ENCODE peak calls at places on chromosomes 11 and 22, in five cellular contexts. One of them, this sample, is unnamed.

GRCh38 chr11:60797846-60798630 is 12.9 kb downstream of the MS4A10 start:
- DNase-seq in GM23248: no peak
- DNase-seq in SK-N-SH: no peak
- DNase-seq in mammary epithelial cell: no peak
- DNase-seq in DND-41: no peak
- DNase-seq in this sample: no peak

GRCh38 chr11:19239039-19239438 is 1.7 kb downstream of the E2F8 start:
- DNase-seq in GM23248: no peak
- DNase-seq in mammary epithelial cell: no peak
- DNase-seq in SK-N-SH: no peak
- DNase-seq in DND-41: no peak
- DNase-seq in this sample: no peak

GRCh38 chr11:108125126-108125525 is 3.8 kb downstream of the ACAT1 start:
- DNase-seq in mammary epithelial cell: no peak
- DNase-seq in SK-N-SH: peak
- DNase-seq in DND-41: no peak
- DNase-seq in GM23248: no peak
- DNase-seq in this sample: no peak

GRCh38 chr11:61187505-61188130 is 15.7 kb upstream of the PGA3 start:
- DNase-seq in GM23248: peak
- DNase-seq in DND-41: peak
- DNase-seq in SK-N-SH: peak
- DNase-seq in mammary epithelial cell: peak
- DNase-seq in this sample: peak

GRCh38 chr11:118343248-118343647 is 743 bp upstream of the CD3D start:
- DNase-seq in GM23248: no peak
- DNase-seq in mammary epithelial cell: no peak
- DNase-seq in DND-41: peak
- DNase-seq in SK-N-SH: no peak
- DNase-seq in this sample: no peak

GRCh38 chr11:119206512-119207299 is 567 bp downstream of the CBL start:
- DNase-seq in SK-N-SH: peak
- DNase-seq in mammary epithelial cell: no peak
- DNase-seq in DND-41: peak
- DNase-seq in GM23248: peak
- DNase-seq in this sample: no peak

GRCh38 chr11:67031791-67032561 is 9.0 kb downstream of the SYT12 start:
- DNase-seq in SK-N-SH: no peak
- DNase-seq in GM23248: peak
- DNase-seq in mammary epithelial cell: peak
- DNase-seq in DND-41: no peak
- DNase-seq in this sample: no peak

GRCh38 chr11:43243901-43244300 is 67.9 kb upstream of the API5 start:
- DNase-seq in GM23248: no peak
- DNase-seq in SK-N-SH: no peak
- DNase-seq in DND-41: no peak
- DNase-seq in mammary epithelial cell: no peak
- DNase-seq in this sample: no peak

GRCh38 chr11:94910779-94911178 is 62.6 kb downstream of the CWC15 start:
- DNase-seq in SK-N-SH: no peak
- DNase-seq in DND-41: no peak
- DNase-seq in GM23248: peak
- DNase-seq in mammary epithelial cell: no peak
- DNase-seq in this sample: no peak

GRCh38 chr11:16363709-16364108 is 7.4 kb upstream of the SOX6 start:
- DNase-seq in mammary epithelial cell: no peak
- DNase-seq in GM23248: no peak
- DNase-seq in DND-41: no peak
- DNase-seq in SK-N-SH: no peak
- DNase-seq in this sample: no peak

GRCh38 chr11:13949876-13950275 is 12.6 kb upstream of the SPON1 start:
- DNase-seq in SK-N-SH: peak
- DNase-seq in DND-41: no peak
- DNase-seq in GM23248: no peak
- DNase-seq in mammary epithelial cell: no peak
- DNase-seq in this sample: no peak

GRCh38 chr22:19478466-19479357 is at the start of gene UFD1:
- DNase-seq in GM23248: peak
- DNase-seq in mammary epithelial cell: peak
- DNase-seq in DND-41: peak
- DNase-seq in SK-N-SH: peak
- DNase-seq in this sample: peak

GRCh38 chr22:50731811-50732624 is 6.0 kb upstream of the ACR start:
- DNase-seq in GM23248: peak
- DNase-seq in DND-41: peak
- DNase-seq in mammary epithelial cell: peak
- DNase-seq in SK-N-SH: peak
- DNase-seq in this sample: peak

GRCh38 chr22:37435970-37436603 is 8.8 kb upstream of the ELFN2 start:
- DNase-seq in SK-N-SH: no peak
- DNase-seq in mammary epithelial cell: no peak
- DNase-seq in DND-41: no peak
- DNase-seq in GM23248: no peak
- DNase-seq in this sample: no peak
- H3K9ac ChIP-seq in SK-N-SH: no peak
- H3K9ac ChIP-seq in mammary epithelial cell: no peak
- H3K9ac ChIP-seq in DND-41: no peak
- H3K9ac ChIP-seq in GM23248: no peak
- H3K9ac ChIP-seq in this sample: no peak

GRCh38 chr11:75706260-75706729 is 11.3 kb upstream of the MOGAT2 start:
- DNase-seq in mammary epithelial cell: peak
- DNase-seq in DND-41: peak
- DNase-seq in GM23248: peak
- DNase-seq in SK-N-SH: peak
- DNase-seq in this sample: peak
- H3K4me3 ChIP-seq in mammary epithelial cell: no peak
- H3K4me3 ChIP-seq in DND-41: no peak
- H3K4me3 ChIP-seq in GM23248: no peak
- H3K4me3 ChIP-seq in SK-N-SH: no peak
- H3K4me3 ChIP-seq in this sample: no peak

GRCh38 chr11:9665749-9666148 is 1.9 kb downstream of the SWAP70 start:
- DNase-seq in GM23248: no peak
- DNase-seq in SK-N-SH: no peak
- DNase-seq in DND-41: no peak
- DNase-seq in mammary epithelial cell: no peak
- DNase-seq in this sample: no peak

GRCh38 chr11:9664276-9665171 is 647 bp downstream of the SWAP70 start:
- DNase-seq in SK-N-SH: no peak
- DNase-seq in mammary epithelial cell: peak
- DNase-seq in DND-41: no peak
- DNase-seq in GM23248: peak
- DNase-seq in this sample: no peak

GRCh38 chr11:9663699-9664275 is at the start of gene SWAP70:
- DNase-seq in DND-41: no peak
- DNase-seq in mammary epithelial cell: peak
- DNase-seq in SK-N-SH: peak
- DNase-seq in GM23248: peak
- DNase-seq in this sample: peak

GRCh38 chr11:9660886-9661285 is 3.0 kb upstream of the SWAP70 start:
- DNase-seq in mammary epithelial cell: peak
- DNase-seq in DND-41: no peak
- DNase-seq in GM23248: peak
- DNase-seq in SK-N-SH: no peak
- DNase-seq in this sample: no peak

DNA sequence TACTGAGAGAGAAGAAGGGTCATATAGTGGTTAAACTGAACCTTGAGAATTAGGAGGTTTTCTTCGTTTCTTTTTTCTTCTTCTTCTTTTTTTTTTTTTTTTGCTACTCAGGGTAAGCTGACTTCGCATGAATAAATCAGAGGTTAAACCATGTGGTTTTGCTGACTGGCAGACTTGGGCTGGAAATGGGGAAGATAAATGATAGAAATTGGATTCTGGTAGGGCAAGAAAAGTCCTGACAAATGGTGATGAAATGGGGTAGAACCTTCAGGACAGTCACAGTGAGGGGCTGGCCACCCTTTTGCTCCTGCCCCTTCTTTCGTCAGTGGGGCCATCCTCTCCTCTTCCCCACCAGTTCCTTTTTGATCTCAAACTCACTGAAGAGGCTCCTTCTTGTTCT is 1.6 kb upstream of the SWAP70 start:
- DNase-seq in GM23248: no peak
- DNase-seq in DND-41: no peak
- DNase-seq in SK-N-SH: no peak
- DNase-seq in mammary epithelial cell: no peak
- DNase-seq in this sample: no peak
- H3K9ac ChIP-seq in GM23248: no peak
- H3K9ac ChIP-seq in DND-41: no peak
- H3K9ac ChIP-seq in SK-N-SH: no peak
- H3K9ac ChIP-seq in mammary epithelial cell: no peak
- H3K9ac ChIP-seq in this sample: no peak

GRCh38 chr22:46008836-46009596 is 32.1 kb upstream of the WNT7B start:
- DNase-seq in DND-41: no peak
- DNase-seq in GM23248: no peak
- DNase-seq in SK-N-SH: no peak
- DNase-seq in mammary epithelial cell: no peak
- DNase-seq in this sample: no peak

GRCh38 chr22:46007003-46007847 is 30.3 kb upstream of the WNT7B start:
- DNase-seq in mammary epithelial cell: peak
- DNase-seq in GM23248: peak
- DNase-seq in DND-41: no peak
- DNase-seq in SK-N-SH: peak
- DNase-seq in this sample: peak

GRCh38 chr22:46009730-46010129 is 32.8 kb upstream of the WNT7B start:
- DNase-seq in DND-41: no peak
- DNase-seq in GM23248: no peak
- DNase-seq in SK-N-SH: no peak
- DNase-seq in mammary epithelial cell: no peak
- DNase-seq in this sample: no peak

GRCh38 chr22:46007848-46008261 is 30.9 kb upstream of the WNT7B start:
- DNase-seq in GM23248: peak
- DNase-seq in mammary epithelial cell: peak
- DNase-seq in SK-N-SH: peak
- DNase-seq in DND-41: no peak
- DNase-seq in this sample: peak

DNA sequence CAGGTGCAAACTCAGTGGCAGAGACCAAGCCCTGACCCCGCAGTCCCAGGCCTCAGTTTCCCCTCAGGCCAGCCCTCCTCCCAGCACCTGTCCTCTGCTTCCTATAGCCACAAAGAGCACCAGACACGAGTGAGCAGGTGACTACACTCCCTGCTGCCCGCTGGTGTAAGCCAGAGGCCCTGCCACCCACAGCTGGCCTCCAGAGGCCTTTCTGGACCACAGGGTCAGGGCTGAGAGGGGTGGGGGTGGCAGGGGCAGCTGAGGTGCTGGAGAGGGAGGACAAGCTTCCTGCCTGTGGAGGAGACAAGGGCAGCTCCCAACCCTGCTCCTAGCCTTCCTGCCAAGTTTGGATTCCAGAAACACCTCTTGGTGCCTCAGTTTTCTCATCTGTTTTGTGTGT is 31.3 kb upstream of the WNT7B start:
- DNase-seq in mammary epithelial cell: no peak
- DNase-seq in DND-41: no peak
- DNase-seq in SK-N-SH: peak
- DNase-seq in GM23248: peak
- DNase-seq in this sample: no peak
- H3K4me3 ChIP-seq in mammary epithelial cell: no peak
- H3K4me3 ChIP-seq in DND-41: no peak
- H3K4me3 ChIP-seq in SK-N-SH: no peak
- H3K4me3 ChIP-seq in GM23248: no peak
- H3K4me3 ChIP-seq in this sample: no peak